ENCODE peak calls at places on chromosomes 12 and 14, in five cellular contexts. W, A, S, Q and T are unnamed samples.

GRCh38 chr14:95273041-95273978 is 46.4 kb downstream of the CLMN start:
- DNase-seq in W (no peak), A (no peak), S (peak), Q (no peak), T (no peak)

GRCh38 chr14:69261761-69262331 is 1.9 kb downstream of the GALNT16 start:
- DNase-seq in W (no peak), A (peak), S (no peak), Q (peak), T (no peak)

GRCh38 chr14:93984070-93984469 is 7.7 kb upstream of the ASB2 start:
- DNase-seq in W (no peak), A (no peak), S (no peak), Q (no peak), T (no peak)

GRCh38 chr12:54558759-54559158 is 9.4 kb downstream of the PDE1B start:
- DNase-seq in W (no peak), A (no peak), S (no peak), Q (no peak), T (no peak)

GRCh38 chr12:68565391-68565903 is 45.3 kb upstream of the RAP1B start:
- DNase-seq in W (peak), A (no peak), S (no peak), Q (no peak), T (peak)

GRCh38 chr12:121792607-121793500 is 634 bp downstream of the RHOF start:
- DNase-seq in W (no peak), A (no peak), S (peak), Q (peak), T (no peak)

GRCh38 chr14:104596927-104597351 is 7.6 kb downstream of the TMEM179 start:
- DNase-seq in W (no peak), A (peak), S (peak), Q (no peak), T (no peak)

GRCh38 chr12:107331471-107331870 is 238.1 kb upstream of the CRY1 start:
- DNase-seq in W (no peak), A (no peak), S (no peak), Q (no peak), T (no peak)

GRCh38 chr12:132955094-132955932 is 793 bp downstream of the ZNF605 start:
- DNase-seq in W (peak), A (no peak), S (no peak), Q (peak), T (peak)

GRCh38 chr12:104669851-104670337 is 213.1 kb downstream of the CHST11 start:
- DNase-seq in W (peak), A (peak), S (peak), Q (peak), T (no peak)

GRCh38 chr12:29889737-29890136 is 106.0 kb upstream of the TMTC1 start:
- DNase-seq in W (peak), A (peak), S (no peak), Q (peak), T (peak)

GRCh38 chr12:47079894-47080724 is at the start of gene AMIGO2:
- DNase-seq in W (peak), A (peak), S (peak), Q (peak), T (no peak)

GRCh38 chr12:81863406-81863805 is 104.3 kb upstream of the PPFIA2 start:
- DNase-seq in W (peak), A (no peak), S (no peak), Q (no peak), T (no peak)

GRCh38 chr12:13777374-13777773 is 204.0 kb downstream of the GRIN2B start:
- DNase-seq in W (no peak), A (no peak), S (no peak), Q (no peak), T (no peak)

GRCh38 chr14:65373671-65374039 is 38.9 kb upstream of the FUT8 start:
- DNase-seq in W (no peak), A (no peak), S (no peak), Q (no peak), T (no peak)
- TF ChIP-seq CTCF in W (no peak), A (no peak), S (no peak), Q (no peak), T (no peak)

GRCh38 chr12:109255377-109255776 is 53.7 kb downstream of the FOXN4 start:
- DNase-seq in W (peak), A (no peak), S (no peak), Q (no peak), T (no peak)
- TF ChIP-seq CTCF in W (peak), A (no peak), S (no peak), Q (peak), T (peak)

GRCh38 chr12:16076553-16076952 is 165.4 kb downstream of the DERA start:
- DNase-seq in W (peak), A (no peak), S (no peak), Q (peak), T (no peak)
- TF ChIP-seq CTCF in W (peak), A (no peak), S (peak), Q (peak), T (peak)

GRCh38 chr12:2214411-2214810 is 161.6 kb downstream of the CACNA1C start:
- DNase-seq in W (peak), A (no peak), S (no peak), Q (no peak), T (no peak)
- TF ChIP-seq CTCF in W (no peak), A (no peak), S (no peak), Q (no peak), T (no peak)

DNA sequence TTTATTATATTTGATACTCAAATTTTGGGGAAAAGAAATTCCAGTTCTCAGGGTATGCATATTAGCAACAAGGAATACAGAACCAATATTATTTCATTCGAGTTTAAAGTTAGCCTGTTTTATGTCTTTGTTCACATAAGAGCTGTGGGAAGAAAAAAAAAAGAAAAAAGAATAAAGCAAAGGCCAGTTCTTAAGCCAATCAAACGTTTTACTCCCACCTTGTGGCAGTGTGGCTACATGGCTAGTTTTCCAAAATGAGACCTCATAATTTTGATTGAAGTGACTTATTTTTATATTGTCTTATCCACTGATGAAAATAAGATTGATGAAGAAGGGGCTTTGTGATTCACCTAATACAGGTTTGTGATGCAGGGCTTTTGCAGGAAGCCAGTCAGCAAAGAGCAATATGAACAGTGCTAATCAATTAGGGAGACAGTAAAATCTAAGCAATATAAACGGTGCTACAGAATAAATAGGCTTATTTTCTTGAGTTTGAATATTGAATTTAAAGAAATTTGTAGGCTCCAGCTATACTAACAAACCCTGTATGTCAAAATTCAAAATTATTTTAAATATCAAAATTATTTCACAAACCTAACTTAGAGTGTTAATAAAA is 624.1 kb upstream of the FOXG1 start:
- DNase-seq in W (peak), A (no peak), S (no peak), Q (no peak), T (no peak)
- TF ChIP-seq CTCF in W (peak), A (no peak), S (no peak), Q (no peak), T (no peak)

DNA sequence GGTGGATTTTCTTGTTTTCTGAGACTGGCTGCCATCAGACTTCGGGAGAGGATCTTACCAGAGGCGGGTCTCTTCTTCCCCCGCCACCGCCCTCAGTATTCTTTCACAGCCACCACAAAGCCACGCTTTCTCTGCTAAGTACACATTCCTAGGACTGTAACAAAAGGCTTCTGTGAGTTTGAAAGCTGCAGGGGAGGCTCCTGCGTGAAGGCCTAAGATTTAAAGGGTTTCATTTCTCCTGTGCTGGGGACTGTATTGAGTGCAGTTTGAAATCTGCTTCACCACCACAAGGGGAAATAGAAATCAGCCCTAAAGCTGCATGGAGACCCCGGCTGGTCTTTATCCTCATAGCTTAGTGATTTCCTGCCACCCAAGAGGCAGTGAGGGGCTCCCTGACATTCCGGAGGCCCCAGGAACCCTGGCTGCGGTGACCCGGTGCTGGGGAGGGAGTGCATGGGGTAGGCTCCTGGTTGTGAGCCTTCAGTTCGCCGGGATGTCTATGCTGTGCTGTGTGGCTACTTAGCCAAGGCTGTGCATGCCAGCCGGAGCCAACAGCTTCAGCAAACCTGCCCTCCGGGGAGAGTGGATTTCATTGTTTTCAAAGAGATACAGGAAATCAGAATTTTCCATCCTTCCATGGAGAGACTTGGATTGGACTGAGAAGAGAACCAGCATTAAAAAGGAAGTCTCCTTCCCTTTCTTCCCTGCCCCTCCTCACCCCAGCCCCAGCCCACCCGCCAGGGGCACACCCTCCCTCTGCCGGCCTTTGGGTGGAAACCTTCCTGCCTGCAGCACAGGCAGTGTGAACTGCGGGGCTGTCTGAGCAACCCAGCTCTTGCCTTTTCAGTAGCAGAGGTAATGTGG is 163.3 kb downstream of the ETV6 start:
- DNase-seq in W (peak), A (peak), S (peak), Q (peak), T (no peak)
- TF ChIP-seq CTCF in W (peak), A (peak), S (no peak), Q (peak), T (no peak)

DNA sequence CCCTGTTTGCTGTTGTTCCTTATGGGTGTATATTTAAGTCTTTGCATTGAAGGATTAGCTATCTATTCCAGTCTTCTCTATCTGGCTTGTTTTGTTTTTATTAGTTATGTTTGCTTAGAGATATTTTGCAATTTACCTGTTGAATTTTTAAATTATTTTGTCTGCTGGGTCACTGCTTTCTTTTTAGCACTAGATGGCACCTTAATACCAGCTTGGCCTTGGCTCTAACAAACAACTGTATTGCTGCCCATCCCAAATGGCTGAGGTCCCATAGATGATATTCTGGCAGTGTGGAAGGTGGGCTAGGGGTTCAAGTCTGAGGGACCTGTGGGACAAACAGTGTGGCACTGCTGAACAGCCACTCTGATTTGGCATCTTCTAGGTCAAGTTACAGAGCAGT is 144.0 kb upstream of the FBXO33 start:
- DNase-seq in W (no peak), A (no peak), S (no peak), Q (no peak), T (no peak)
- TF ChIP-seq CTCF in W (no peak), A (no peak), S (no peak), Q (no peak), T (no peak)

GRCh38 chr12:117333331-117334000 is 28.0 kb downstream of the NOS1 start:
- DNase-seq in W (no peak), A (no peak), S (no peak), Q (no peak), T (no peak)

GRCh38 chr12:117328556-117329100 is 32.8 kb downstream of the NOS1 start:
- DNase-seq in W (no peak), A (no peak), S (no peak), Q (no peak), T (no peak)

GRCh38 chr12:117331691-117332090 is 29.7 kb downstream of the NOS1 start:
- DNase-seq in W (no peak), A (no peak), S (no peak), Q (no peak), T (no peak)

GRCh38 chr12:117330441-117331113 is 30.8 kb downstream of the NOS1 start:
- DNase-seq in W (no peak), A (no peak), S (no peak), Q (no peak), T (no peak)

GRCh38 chr12:117329756-117330155 is 31.7 kb downstream of the NOS1 start:
- DNase-seq in W (no peak), A (no peak), S (no peak), Q (no peak), T (no peak)
- TF ChIP-seq CTCF in W (no peak), A (no peak), S (no peak), Q (no peak), T (no peak)

GRCh38 chr14:60196291-60196690 is 31.1 kb upstream of the DHRS7 start:
- DNase-seq in W (no peak), A (no peak), S (no peak), Q (no peak), T (no peak)
- TF ChIP-seq CTCF in W (no peak), A (no peak), S (no peak), Q (no peak), T (no peak)

GRCh38 chr14:102500724-102501123 is 8.9 kb downstream of the ANKRD9 start:
- DNase-seq in W (no peak), A (no peak), S (no peak), Q (no peak), T (no peak)

GRCh38 chr14:102503576-102504224 is 5.9 kb downstream of the ANKRD9 start:
- DNase-seq in W (no peak), A (no peak), S (no peak), Q (no peak), T (no peak)

GRCh38 chr14:102502571-102502970 is 7.0 kb downstream of the ANKRD9 start:
- DNase-seq in W (no peak), A (no peak), S (no peak), Q (no peak), T (no peak)

GRCh38 chr14:102500190-102500661 is 9.3 kb downstream of the ANKRD9 start:
- DNase-seq in W (peak), A (peak), S (peak), Q (no peak), T (peak)

GRCh38 chr14:102501751-102502315 is 7.7 kb downstream of the ANKRD9 start:
- DNase-seq in W (no peak), A (no peak), S (no peak), Q (no peak), T (no peak)
- TF ChIP-seq CTCF in W (no peak), A (no peak), S (no peak), Q (no peak), T (no peak)